ENCODE peak calls at places on chromosomes 16 and 17, in ten cellular contexts. I is body of pancreas, U is hippocampal formation, K is naive B cell, L is lower leg skin, A is ovary, F is T-helper 1 cell, V is RWPE1, X is mesendoderm, N is astrocyte. B is an unnamed sample.
A peak's percentile ranks its signal among the peaks of the same experiment; 100 is the strongest.

GRCh38 chr17:45908460-45908859 is 14.1 kb downstream of the MAPT start:
- DNase-seq in A (no peak), X (no peak), V (no peak), I (no peak), U (no peak), F (no peak), N (no peak), K (no peak), L (no peak), B (no peak)

GRCh38 chr17:78226055-78226751 is 5.2 kb upstream of the TMEM235 start:
- DNase-seq in L (no peak), U (no peak), I (no peak), F (no peak), A (no peak), K (no peak), V (no peak), X (no peak), N (no peak), B (no peak)

GRCh38 chr16:83345846-83346245 is 461.9 kb upstream of the HSBP1 start:
- DNase-seq in X (peak; percentile 82), L (no peak), F (no peak), U (no peak), I (no peak), K (no peak), A (no peak), V (no peak), N (no peak), B (no peak)

GRCh38 chr17:42365136-42365535 is 23.1 kb downstream of the STAT3 start:
- DNase-seq in F (no peak), V (no peak), I (no peak), N (peak; percentile 95), L (no peak), U (no peak), K (no peak), X (no peak), A (no peak), B (no peak)

GRCh38 chr16:19138601-19139000 is 24.8 kb downstream of the ITPRIPL2 start:
- DNase-seq in N (no peak), A (no peak), U (no peak), I (peak; percentile 51), V (peak; percentile 89), X (peak; percentile 65), F (no peak), K (no peak), L (peak; percentile 96), B (peak; percentile 53)

GRCh38 chr16:68083861-68084503 is 1.2 kb upstream of the NFATC3 start:
- DNase-seq in A (peak; percentile 62), L (no peak), F (no peak), I (no peak), X (peak; percentile 75), K (no peak), N (peak; percentile 23), U (no peak), V (no peak), B (no peak)

GRCh38 chr17:47850373-47850691 is 631 bp downstream of the SP6 start:
- DNase-seq in L (no peak), K (no peak), I (no peak), V (no peak), A (no peak), X (no peak), N (no peak), U (no peak), F (no peak), B (no peak)

GRCh38 chr16:2804728-2805127 is 6.5 kb downstream of the PRSS41 start:
- DNase-seq in A (no peak), L (no peak), I (no peak), N (no peak), V (no peak), F (no peak), U (no peak), K (no peak), X (no peak), B (no peak)

GRCh38 chr16:53921042-53921441 is 217.1 kb downstream of the FTO start:
- DNase-seq in U (no peak), V (no peak), X (no peak), F (no peak), I (no peak), A (no peak), L (no peak), N (no peak), K (no peak), B (no peak)

GRCh38 chr17:49602783-49603182 is 27.1 kb downstream of the NXPH3 start:
- DNase-seq in L (no peak), F (no peak), K (no peak), N (no peak), V (no peak), A (no peak), X (no peak), I (no peak), U (no peak), B (no peak)

GRCh38 chr17:17146791-17147406 is 59.2 kb downstream of the PLD6 start:
- DNase-seq in K (peak; percentile 13), F (no peak), X (peak; percentile 75), N (peak; percentile 44), L (no peak), A (no peak), V (no peak), U (no peak), I (no peak), B (no peak)

GRCh38 chr17:44556114-44556853 is 1.0 kb upstream of the FZD2 start:
- DNase-seq in N (no peak), L (no peak), V (no peak), K (peak; percentile 54), I (peak; percentile 35), X (peak; percentile 96), A (peak; percentile 45), F (no peak), U (peak; percentile 24), B (peak; percentile 63)

GRCh38 chr17:27263386-27263785 is 30.5 kb upstream of the WSB1 start:
- DNase-seq in X (no peak), F (no peak), U (no peak), V (no peak), N (no peak), L (no peak), A (no peak), K (no peak), I (no peak), B (no peak)

GRCh38 chr17:50681260-50682200 is 26.2 kb downstream of the ANKRD40 start:
- DNase-seq in X (peak; percentile 82), F (no peak), N (peak; percentile 67), V (peak; percentile 70), K (no peak), I (peak; percentile 30), U (no peak), A (no peak), L (no peak), B (peak; percentile 81)

GRCh38 chr17:5667871-5668270 is 83.6 kb upstream of the NLRP1 start:
- DNase-seq in F (no peak), X (peak; percentile 45), N (no peak), L (peak; percentile 42), I (no peak), K (no peak), V (no peak), A (no peak), U (no peak), B (no peak)

GRCh38 chr17:30808785-30809286 is 15.7 kb downstream of the CRLF3 start:
- DNase-seq in L (peak; percentile 34), N (no peak), I (no peak), F (no peak), U (no peak), V (no peak), X (no peak), K (peak; percentile 78), A (peak; percentile 3), B (no peak)

GRCh38 chr16:65889533-65889966 is 476.9 kb upstream of the CDH5 start:
- DNase-seq in K (no peak), X (no peak), I (no peak), A (no peak), N (peak; percentile 27), V (peak; percentile 32), L (no peak), U (no peak), F (no peak), B (no peak)

GRCh38 chr16:12482821-12483220 is 320.9 kb downstream of the CPPED1 start:
- DNase-seq in K (no peak), A (no peak), L (no peak), U (no peak), V (no peak), F (no peak), I (no peak), N (no peak), X (no peak), B (no peak)

GRCh38 chr16:31129568-31130335 is 5.8 kb downstream of the PRSS8 start:
- DNase-seq in V (no peak), X (no peak), U (peak; percentile 17), A (peak; percentile 80), N (peak; percentile 23), K (no peak), F (no peak), I (peak; percentile 49), L (peak; percentile 88), B (peak; percentile 66)

GRCh38 chr16:2785101-2785991 is 2.0 kb downstream of the PRSS33 start:
- DNase-seq in X (no peak), U (no peak), L (no peak), V (no peak), I (no peak), K (no peak), A (no peak), F (no peak), N (no peak), B (no peak)

GRCh38 chr17:62804822-62805221 is 3.3 kb downstream of the MARCHF10 start:
- DNase-seq in F (no peak), U (no peak), L (peak; percentile 26), K (no peak), V (peak; percentile 79), A (no peak), I (no peak), X (no peak), N (peak; percentile 78), B (no peak)

GRCh38 chr16:19678804-19679203 is 39.2 kb downstream of the KNOP1 start:
- DNase-seq in N (no peak), V (no peak), K (no peak), A (no peak), F (no peak), X (no peak), L (no peak), I (no peak), U (no peak), B (no peak)

GRCh38 chr16:69112285-69113129 is 7.1 kb downstream of the HAS3 start:
- DNase-seq in N (no peak), K (no peak), U (no peak), V (no peak), L (peak; percentile 82), A (no peak), X (peak; percentile 78), I (peak; percentile 77), F (no peak), B (peak; percentile 77)

GRCh38 chr16:1458336-1458976 is 14.1 kb upstream of the CCDC154 start:
- DNase-seq in X (no peak), F (no peak), I (no peak), A (no peak), L (no peak), K (no peak), N (no peak), V (no peak), U (no peak), B (no peak)